ENCODE peak calls at places on chromosome 16, in six cellular contexts. A is H9, Y is mesenchymal stem cell, F is IMR-90, I is neuronal stem cell, E is H1. G is an unnamed sample. For H3K79me1, the result is how much of the 10 kb centered on the place peaks cover.

GRCh38 chr16:56708418-56708817 is 21.5 kb upstream of the NUP93 start:
- DNase-seq in A (no peak), Y (no peak), F (no peak), I (no peak), E (no peak), G (no peak)

GRCh38 chr16:12675852-12676251 is 127.8 kb downstream of the CPPED1 start:
- DNase-seq in A (no peak), Y (peak), F (peak), I (no peak), E (no peak), G (no peak)

GRCh38 chr16:743794-744500 is 3.1 kb upstream of the CIAO3 start:
- DNase-seq in A (no peak), Y (no peak), F (no peak), I (no peak), E (no peak), G (no peak)

GRCh38 chr16:85688586-85689284 is at the start of gene GINS2:
- DNase-seq in A (peak), Y (peak), F (peak), I (peak), E (peak), G (peak)

GRCh38 chr16:27483083-27483437 is 66.7 kb downstream of the GTF3C1 start:
- DNase-seq in A (no peak), Y (no peak), F (no peak), I (no peak), E (no peak), G (no peak)

GRCh38 chr16:11602321-11602720 is 15.6 kb upstream of the LITAF start:
- DNase-seq in A (no peak), Y (no peak), F (no peak), I (no peak), E (no peak), G (no peak)

GRCh38 chr16:2531371-2531695 is at the start of gene CEMP1:
- DNase-seq in A (peak), Y (no peak), F (no peak), I (no peak), E (no peak), G (no peak)

GRCh38 chr16:57632568-57632967 is 4.1 kb downstream of the ADGRG1 start:
- DNase-seq in A (no peak), Y (no peak), F (peak), I (no peak), E (no peak), G (no peak)

GRCh38 chr16:88759245-88759975 is 25.6 kb downstream of the PIEZO1 start:
- DNase-seq in A (peak), Y (peak), F (peak), I (no peak), E (no peak), G (no peak)

GRCh38 chr16:68575082-68575481 is 36.0 kb downstream of the ZFP90 start:
- DNase-seq in A (peak), Y (no peak), F (no peak), I (no peak), E (no peak), G (peak)

GRCh38 chr16:11356573-11357331 is 11.5 kb downstream of the RMI2 start:
- DNase-seq in A (peak), Y (peak), F (peak), I (peak), E (peak), G (peak)

GRCh38 chr16:75471723-75472634 is 7.5 kb upstream of the TMEM170A start:
- DNase-seq in A (peak), Y (peak), F (peak), I (peak), E (no peak), G (peak)

GRCh38 chr16:81449241-81449640 is 4.6 kb downstream of the CMIP start:
- DNase-seq in A (no peak), Y (no peak), F (no peak), I (no peak), E (no peak), G (no peak)
- H3K79me1 ChIP-seq in A (under half), Y (under half), F (under half), I (under half), E (under half), G (under half)

GRCh38 chr16:17544304-17544703 is 73.5 kb upstream of the XYLT1 start:
- DNase-seq in A (no peak), Y (no peak), F (no peak), I (no peak), E (no peak), G (no peak)

GRCh38 chr16:17543073-17543472 is 72.3 kb upstream of the XYLT1 start:
- DNase-seq in A (no peak), Y (no peak), F (no peak), I (no peak), E (no peak), G (no peak)

GRCh38 chr16:17548825-17549224 is 78.1 kb upstream of the XYLT1 start:
- DNase-seq in A (no peak), Y (no peak), F (no peak), I (no peak), E (no peak), G (no peak)

GRCh38 chr16:17541324-17541723 is 70.6 kb upstream of the XYLT1 start:
- DNase-seq in A (no peak), Y (no peak), F (no peak), I (no peak), E (no peak), G (no peak)

GRCh38 chr16:17544785-17545184 is 74.0 kb upstream of the XYLT1 start:
- DNase-seq in A (peak), Y (no peak), F (no peak), I (no peak), E (peak), G (peak)
- H4K91ac ChIP-seq in A (no peak), Y (no peak), F (no peak), I (no peak), E (no peak), G (no peak)

GRCh38 chr16:70427786-70428177 is 11.1 kb downstream of the ST3GAL2 start:
- DNase-seq in A (no peak), Y (no peak), F (no peak), I (no peak), E (no peak), G (no peak)
- H3K9ac ChIP-seq in A (peak), Y (peak), F (no peak), I (no peak), E (no peak), G (peak)

GRCh38 chr16:81527477-81528178 is 83.0 kb downstream of the CMIP start:
- DNase-seq in A (no peak), Y (no peak), F (no peak), I (no peak), E (no peak), G (peak)
- H3K79me1 ChIP-seq in A (under half), Y (under half), F (under half), I (under half), E (under half), G (under half)

DNA sequence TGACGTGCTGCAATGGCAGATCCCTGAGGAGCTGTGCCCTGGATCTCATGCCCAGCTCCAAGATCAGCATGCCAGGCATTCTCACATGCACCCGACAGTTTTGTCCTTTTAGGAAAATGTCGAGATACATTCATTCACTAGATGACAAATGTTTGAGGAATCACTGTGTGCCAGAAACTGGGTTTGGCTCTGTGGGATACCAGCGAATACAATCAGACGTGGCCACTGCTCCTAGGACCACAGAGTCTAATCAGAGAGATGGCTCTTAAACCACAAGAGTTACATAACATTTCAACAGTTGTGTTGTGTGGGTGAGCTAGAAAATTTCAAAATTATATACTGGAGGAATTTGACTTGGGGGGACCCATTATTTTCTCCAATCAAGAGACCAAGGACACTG is 579.7 kb downstream of the CDH13 start:
- DNase-seq in A (no peak), Y (no peak), F (no peak), I (no peak), E (no peak), G (no peak)
- H4K91ac ChIP-seq in A (no peak), Y (no peak), F (no peak), I (no peak), E (no peak), G (no peak)

GRCh38 chr16:67388591-67388990 is 4.7 kb downstream of the TPPP3 start:
- DNase-seq in A (no peak), Y (no peak), F (no peak), I (no peak), E (no peak), G (no peak)

GRCh38 chr16:67388191-67388590 is 5.1 kb downstream of the TPPP3 start:
- DNase-seq in A (no peak), Y (no peak), F (no peak), I (no peak), E (no peak), G (no peak)

GRCh38 chr16:67389911-67390815 is 3.1 kb downstream of the TPPP3 start:
- DNase-seq in A (no peak), Y (no peak), F (no peak), I (no peak), E (no peak), G (no peak)

GRCh38 chr16:67386861-67387455 is 6.3 kb downstream of the TPPP3 start:
- DNase-seq in A (no peak), Y (no peak), F (no peak), I (no peak), E (no peak), G (no peak)

GRCh38 chr16:67387479-67388079 is 5.7 kb downstream of the TPPP3 start:
- DNase-seq in A (no peak), Y (no peak), F (no peak), I (no peak), E (no peak), G (no peak)
- H3K9ac ChIP-seq in A (no peak), Y (no peak), F (no peak), I (no peak), E (no peak), G (no peak)

GRCh38 chr16:81547194-81547918 is 102.7 kb downstream of the CMIP start:
- DNase-seq in A (no peak), Y (no peak), F (no peak), I (no peak), E (no peak), G (no peak)
- H3K79me1 ChIP-seq in A (under half), Y (half or more), F (under half), I (under half), E (half or more), G (under half)

GRCh38 chr16:87332150-87332549 is 15.0 kb upstream of the C16orf95 start:
- DNase-seq in A (no peak), Y (peak), F (peak), I (no peak), E (no peak), G (no peak)

GRCh38 chr16:87330257-87330624 is 13.0 kb upstream of the C16orf95 start:
- DNase-seq in A (no peak), Y (no peak), F (no peak), I (no peak), E (no peak), G (no peak)

GRCh38 chr16:87329436-87330256 is 12.5 kb upstream of the C16orf95 start:
- DNase-seq in A (no peak), Y (no peak), F (no peak), I (no peak), E (no peak), G (no peak)

GRCh38 chr16:87330646-87331045 is 13.5 kb upstream of the C16orf95 start:
- DNase-seq in A (no peak), Y (no peak), F (no peak), I (no peak), E (no peak), G (no peak)

GRCh38 chr16:87331241-87331801 is 14.1 kb upstream of the C16orf95 start:
- DNase-seq in A (no peak), Y (no peak), F (no peak), I (no peak), E (no peak), G (no peak)
- H4K91ac ChIP-seq in A (no peak), Y (no peak), F (no peak), I (peak), E (no peak), G (no peak)

GRCh38 chr16:65373095-65373494 is 251.2 kb upstream of the CDH11 start:
- DNase-seq in A (no peak), Y (no peak), F (no peak), I (no peak), E (no peak), G (no peak)
- H3K9ac ChIP-seq in A (no peak), Y (no peak), F (no peak), I (no peak), E (no peak), G (no peak)